ENCODE peak calls at places on chromosomes 1 and 21, in ten cellular contexts. H is HuH-7; G is EL; K is stimulated activated naive CD4-positive, alpha-beta T cell; Y is GM12891; Z is cardiac muscle cell; C is SK-N-DZ; L is NCI-H1092 treated with DMSO at 0.1 percent for 48 hours; O is activated CD8-positive, alpha-beta memory T cell treated with anti-CD3 and anti-CD28 coated beads, Interleukin-2, amount 50 U/mL, for 48 hours; P is LHCN-M2. U is an unnamed sample.

GRCh38 chr1:48996311-48996710 is 219.6 kb upstream of the BEND5 start:
- DNase-seq in H (no peak), G (no peak), K (no peak), Y (no peak), Z (no peak), C (no peak), L (no peak), O (no peak), P (no peak), U (no peak)

GRCh38 chr1:204314893-204315735 is 44.6 kb downstream of the PLEKHA6 start:
- DNase-seq in H (no peak), G (no peak), K (no peak), Y (no peak), Z (no peak), C (no peak), L (no peak), O (no peak), P (peak), U (no peak)

GRCh38 chr21:43317959-43318358 is 109.0 kb downstream of the SIK1 start:
- DNase-seq in H (no peak), G (no peak), K (no peak), Y (no peak), Z (no peak), C (no peak), L (no peak), O (no peak), P (no peak), U (no peak)

GRCh38 chr1:180837025-180837424 is 75.7 kb upstream of the KIAA1614 start:
- DNase-seq in H (no peak), G (no peak), K (no peak), Y (no peak), Z (no peak), C (no peak), L (no peak), O (no peak), P (no peak), U (no peak)

GRCh38 chr1:204335085-204335484 is 24.6 kb downstream of the PLEKHA6 start:
- DNase-seq in H (no peak), G (no peak), K (no peak), Y (no peak), Z (peak), C (peak), L (peak), O (no peak), P (no peak), U (no peak)

GRCh38 chr1:235875236-235875635 is 8.5 kb upstream of the LYST start:
- DNase-seq in H (no peak), G (no peak), K (no peak), Y (no peak), Z (no peak), C (no peak), L (no peak), O (no peak), P (no peak), U (no peak)

GRCh38 chr21:23939369-23940065 is 1667.8 kb downstream of the MRPL39 start:
- DNase-seq in H (no peak), G (no peak), K (no peak), Y (no peak), Z (no peak), C (no peak), L (no peak), O (no peak), P (no peak), U (no peak)

GRCh38 chr1:116571215-116571919 is 541 bp upstream of the CD58 start:
- DNase-seq in H (no peak), G (no peak), K (no peak), Y (no peak), Z (no peak), C (no peak), L (no peak), O (no peak), P (no peak), U (no peak)

GRCh38 chr1:40897499-40897898 is 35.3 kb upstream of the CITED4 start:
- DNase-seq in H (no peak), G (peak), K (no peak), Y (no peak), Z (no peak), C (no peak), L (no peak), O (no peak), P (peak), U (no peak)

GRCh38 chr1:64031191-64031590 is 172.2 kb upstream of the UBE2U start:
- DNase-seq in H (no peak), G (peak), K (no peak), Y (no peak), Z (peak), C (no peak), L (no peak), O (no peak), P (peak), U (no peak)

GRCh38 chr1:155324717-155325595 is 4.3 kb downstream of the RUSC1 start:
- DNase-seq in H (peak), G (peak), K (peak), Y (peak), Z (peak), C (peak), L (peak), O (peak), P (peak), U (no peak)

GRCh38 chr1:4794020-4794780 is 139.8 kb downstream of the AJAP1 start:
- DNase-seq in H (no peak), G (no peak), K (no peak), Y (no peak), Z (no peak), C (no peak), L (no peak), O (no peak), P (no peak), U (peak)

GRCh38 chr1:10508511-10508951 is 33.8 kb downstream of the PEX14 start:
- DNase-seq in H (no peak), G (peak), K (no peak), Y (no peak), Z (no peak), C (peak), L (peak), O (no peak), P (peak), U (no peak)

GRCh38 chr1:165383067-165383466 is 26.6 kb upstream of the LMX1A start:
- DNase-seq in H (no peak), G (peak), K (no peak), Y (no peak), Z (peak), C (no peak), L (no peak), O (no peak), P (peak), U (no peak)

GRCh38 chr1:236063919-236064673 is 794 bp downstream of the NID1 start:
- DNase-seq in H (peak), G (peak), K (no peak), Y (no peak), Z (peak), C (no peak), L (no peak), O (peak), P (peak), U (no peak)

GRCh38 chr1:232635778-232636356 is 5.9 kb upstream of the SIPA1L2 start:
- DNase-seq in H (peak), G (peak), K (no peak), Y (peak), Z (peak), C (peak), L (peak), O (no peak), P (peak), U (no peak)

GRCh38 chr1:61143821-61144220 is 61.5 kb downstream of the NFIA start:
- DNase-seq in H (no peak), G (no peak), K (no peak), Y (no peak), Z (no peak), C (no peak), L (no peak), O (no peak), P (no peak), U (no peak)

GRCh38 chr1:63877816-63878215 is 104.0 kb downstream of the ROR1 start:
- DNase-seq in H (no peak), G (peak), K (no peak), Y (no peak), Z (peak), C (no peak), L (no peak), O (no peak), P (peak), U (no peak)

GRCh38 chr1:240092301-240093119 is 827 bp downstream of the FMN2 start:
- DNase-seq in H (no peak), G (peak), K (no peak), Y (peak), Z (peak), C (peak), L (peak), O (no peak), P (peak), U (peak)

GRCh38 chr1:182703539-182703938 is 19.2 kb upstream of the RGS8 start:
- DNase-seq in H (no peak), G (no peak), K (no peak), Y (no peak), Z (no peak), C (no peak), L (peak), O (no peak), P (no peak), U (no peak)

GRCh38 chr1:29171089-29171488 is 10.6 kb downstream of the SRSF4 start:
- DNase-seq in H (no peak), G (no peak), K (no peak), Y (no peak), Z (peak), C (no peak), L (no peak), O (peak), P (peak), U (no peak)

GRCh38 chr1:47837046-47837830 is 159.9 kb downstream of the TRABD2B start:
- DNase-seq in H (no peak), G (no peak), K (no peak), Y (no peak), Z (no peak), C (no peak), L (no peak), O (no peak), P (no peak), U (no peak)

GRCh38 chr1:242245255-242245654 is 246.4 kb upstream of the MAP1LC3C start:
- DNase-seq in H (no peak), G (no peak), K (no peak), Y (no peak), Z (no peak), C (no peak), L (no peak), O (no peak), P (no peak), U (no peak)

GRCh38 chr1:18211764-18212163 is 104.2 kb downstream of the IGSF21 start:
- DNase-seq in H (no peak), G (no peak), K (no peak), Y (no peak), Z (no peak), C (no peak), L (no peak), O (no peak), P (no peak), U (no peak)